ENCODE peak calls at places on chromosomes 16 and 17, in six cellular contexts. F is upper lobe of left lung, A is HepG2, L is A549, S is GM12878, Y is K562. B is an unnamed sample. For H3K4me1, the result is how much of the 10 kb centered on the place peaks cover.

GRCh38 chr16:4561565-4561964 is 5.4 kb downstream of the C16orf96 start:
- ATAC-seq in Y (no peak), F (no peak), L (peak), A (peak), S (no peak), B (no peak)

GRCh38 chr16:68401871-68402747 is 46.2 kb downstream of the SMPD3 start:
- ATAC-seq in S (peak), F (no peak), Y (no peak), L (no peak), A (no peak), B (no peak)

GRCh38 chr17:82534401-82534812 is 14.9 kb downstream of the FOXK2 start:
- ATAC-seq in L (peak), S (no peak), Y (peak), A (peak), F (no peak), B (no peak)

GRCh38 chr17:74779948-74780400 is 3.8 kb upstream of the NAT9 start:
- ATAC-seq in L (no peak), A (no peak), Y (no peak), S (peak), F (peak), B (peak)

GRCh38 chr17:12665263-12666210 is at the start of gene MYOCD:
- ATAC-seq in S (no peak), A (no peak), L (peak), Y (no peak), F (peak), B (peak)

GRCh38 chr16:89695086-89695874 is 6.2 kb downstream of the SPATA2L start:
- ATAC-seq in L (peak), A (peak), S (no peak), F (no peak), Y (no peak), B (no peak)

GRCh38 chr17:63474174-63474913 is 2.5 kb upstream of the ACE start:
- ATAC-seq in F (no peak), L (no peak), Y (no peak), A (no peak), S (no peak), B (no peak)

GRCh38 chr17:81189670-81190530 is 23.9 kb upstream of the AATK start:
- ATAC-seq in S (no peak), Y (peak), A (peak), F (no peak), L (peak), B (no peak)

GRCh38 chr16:56589141-56590039 is at the start of gene MT3:
- ATAC-seq in L (peak), Y (no peak), S (peak), F (peak), A (no peak), B (no peak)

GRCh38 chr16:86059253-86060171 is 160.6 kb downstream of the IRF8 start:
- ATAC-seq in F (peak), S (no peak), A (no peak), L (no peak), Y (no peak), B (peak)

GRCh38 chr17:77660524-77660923 is 298.0 kb upstream of the TNRC6C start:
- ATAC-seq in S (no peak), L (no peak), F (no peak), Y (no peak), A (no peak), B (no peak)

GRCh38 chr16:4370570-4371480 is 823 bp upstream of the VASN start:
- ATAC-seq in A (peak), Y (peak), S (no peak), F (peak), L (no peak), B (peak)

GRCh38 chr16:67779256-67780014 is 26.9 kb downstream of the RANBP10 start:
- ATAC-seq in L (no peak), F (no peak), A (peak), S (peak), Y (no peak), B (no peak)

GRCh38 chr16:78962457-78962929 is 638.0 kb downstream of the MAF start:
- ATAC-seq in Y (no peak), S (peak), A (no peak), L (no peak), F (no peak), B (no peak)

GRCh38 chr17:66945451-66945850 is 19.1 kb upstream of the CACNG4 start:
- ATAC-seq in F (no peak), A (no peak), L (no peak), Y (no peak), S (no peak), B (no peak)

GRCh38 chr17:32523827-32524552 is 37.2 kb downstream of the CDK5R1 start:
- ATAC-seq in S (peak), F (no peak), Y (no peak), A (no peak), L (no peak), B (no peak)

GRCh38 chr16:69077251-69077650 is 28.2 kb upstream of the HAS3 start:
- ATAC-seq in S (no peak), F (no peak), Y (no peak), A (no peak), L (no peak), B (no peak)

GRCh38 chr17:73029021-73029420 is 63.5 kb downstream of the SLC39A11 start:
- ATAC-seq in A (no peak), F (no peak), L (no peak), Y (no peak), S (no peak), B (no peak)

GRCh38 chr16:48834576-48834975 is 224.6 kb upstream of the N4BP1 start:
- ATAC-seq in F (no peak), L (no peak), A (no peak), Y (no peak), S (no peak), B (no peak)

GRCh38 chr17:34719569-34719968 is 140.2 kb downstream of the TMEM132E start:
- ATAC-seq in F (no peak), A (no peak), S (no peak), Y (no peak), L (no peak), B (no peak)

GRCh38 chr16:56408379-56409098 is 16.8 kb downstream of the AMFR start:
- ATAC-seq in A (peak), S (no peak), L (peak), F (no peak), Y (no peak), B (no peak)

GRCh38 chr17:58446086-58446485 is 28.8 kb upstream of the RNF43 start:
- ATAC-seq in S (no peak), F (no peak), A (no peak), L (no peak), Y (no peak), B (no peak)

GRCh38 chr16:31352344-31353115 is 2.4 kb upstream of the ITGAX start:
- ATAC-seq in L (no peak), S (peak), F (peak), A (no peak), Y (no peak), B (no peak)

GRCh38 chr17:50397919-50398285 is 579 bp upstream of the LRRC59 start:
- ATAC-seq in A (peak), F (no peak), S (no peak), L (peak), Y (peak), B (no peak)

GRCh38 chr17:77398274-77398673 is 257.5 kb downstream of the SEC14L1 start:
- ATAC-seq in A (no peak), Y (no peak), F (no peak), S (no peak), L (no peak), B (no peak)

GRCh38 chr16:12235110-12235509 is 258.6 kb downstream of the SNX29 start:
- ATAC-seq in S (no peak), F (no peak), L (no peak), Y (no peak), A (no peak), B (no peak)

GRCh38 chr16:46673320-46674013 is 15.5 kb downstream of the VPS35 start:
- ATAC-seq in S (peak), A (peak), Y (peak), F (peak), L (peak), B (peak)

GRCh38 chr17:16464641-16465312 is 27.2 kb downstream of the LRRC75A start:
- ATAC-seq in L (no peak), F (no peak), A (no peak), Y (no peak), S (no peak), B (peak)

GRCh38 chr17:39548494-39548893 is 59.2 kb downstream of the NEUROD2 start:
- ATAC-seq in L (no peak), S (no peak), Y (no peak), A (no peak), F (peak), B (peak)

GRCh38 chr16:49469323-49469670 is 95.7 kb downstream of the C16orf78 start:
- ATAC-seq in S (no peak), A (no peak), L (no peak), Y (no peak), F (no peak), B (no peak)

GRCh38 chr17:21510686-21511367 is 134.7 kb downstream of the KCNJ12 start:
- ATAC-seq in L (no peak), S (no peak), F (peak), A (no peak), Y (no peak), B (no peak)

GRCh38 chr17:8788998-8789397 is 10.2 kb downstream of the MFSD6L start:
- ATAC-seq in A (peak), S (no peak), Y (no peak), F (no peak), L (no peak), B (no peak)

GRCh38 chr17:60392845-60393702 is 1.1 kb upstream of the USP32 start:
- ATAC-seq in S (peak), A (no peak), Y (no peak), L (no peak), F (peak), B (no peak)

GRCh38 chr16:70271696-70272095 is 17.6 kb downstream of the AARS1 start:
- ATAC-seq in S (no peak), Y (no peak), L (no peak), F (no peak), A (no peak), B (no peak)

GRCh38 chr17:55241097-55241496 is 23.7 kb upstream of the HLF start:
- ATAC-seq in A (no peak), Y (no peak), S (no peak), L (no peak), F (no peak), B (no peak)

GRCh38 chr16:22692916-22693646 is 120.9 kb upstream of the HS3ST2 start:
- ATAC-seq in F (peak), Y (no peak), L (no peak), A (no peak), S (no peak), B (no peak)

GRCh38 chr17:18008496-18009268 is 30.3 kb downstream of the ATPAF2 start:
- ATAC-seq in F (no peak), L (no peak), S (no peak), Y (no peak), A (no peak), B (no peak)

GRCh38 chr16:5907544-5907943 is 809.9 kb upstream of the EEF2KMT start:
- ATAC-seq in A (no peak), S (no peak), L (no peak), F (no peak), Y (no peak), B (no peak)

GRCh38 chr17:51079049-51079448 is 41.6 kb downstream of the SPAG9 start:
- ATAC-seq in L (no peak), Y (no peak), S (no peak), F (no peak), A (no peak), B (no peak)

DNA sequence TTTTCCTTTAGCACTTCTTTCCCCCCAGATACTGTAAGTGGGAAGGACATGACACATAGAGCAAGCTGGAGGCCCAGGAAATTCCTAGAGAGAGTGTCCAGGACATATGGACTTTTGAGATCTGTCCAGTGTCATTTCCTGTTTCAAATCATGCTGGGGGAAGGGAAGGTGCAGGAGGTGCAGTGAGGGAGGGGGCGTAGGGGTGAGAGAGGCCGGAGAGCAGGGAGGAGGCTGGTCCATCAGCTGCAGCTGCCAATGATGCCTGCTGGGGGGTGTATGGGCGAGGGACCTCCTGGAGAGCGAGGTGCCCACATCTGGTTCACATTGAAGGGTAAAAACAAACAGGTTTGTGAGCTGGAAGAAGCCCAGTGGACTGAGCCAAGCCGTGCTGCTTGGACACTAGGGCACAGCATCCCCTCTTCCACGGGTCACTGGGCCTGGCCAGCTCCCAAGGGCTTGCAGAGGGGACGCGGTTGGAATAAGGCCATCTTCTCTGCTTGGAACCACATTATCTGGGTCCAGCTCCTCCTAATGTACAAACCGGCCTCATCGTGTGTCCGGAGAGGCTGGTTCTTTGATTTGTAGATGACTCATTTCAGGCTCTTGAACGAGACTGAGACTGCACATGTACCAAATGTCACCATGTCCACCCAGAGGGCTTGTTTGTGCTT is 70.4 kb upstream of the SMURF2 start:
- ATAC-seq in Y (no peak), F (peak), A (peak), L (peak), S (no peak), B (peak)
- TF ChIP-seq EP300 in Y (no peak), F (no peak), A (peak), L (no peak), S (no peak), B (no peak)

GRCh38 chr16:72876981-72877373 is 171.0 kb downstream of the ZFHX3 start:
- ATAC-seq in L (peak), A (peak), S (no peak), F (no peak), Y (no peak), B (no peak)

GRCh38 chr16:72877374-72878028 is 170.4 kb downstream of the ZFHX3 start:
- ATAC-seq in S (no peak), F (peak), Y (peak), L (peak), A (peak), B (peak)

GRCh38 chr16:72879846-72880245 is 168.1 kb downstream of the ZFHX3 start:
- ATAC-seq in F (no peak), S (no peak), A (no peak), L (no peak), Y (no peak), B (no peak)

GRCh38 chr16:72876221-72876620 is 171.7 kb downstream of the ZFHX3 start:
- ATAC-seq in S (no peak), A (no peak), L (no peak), Y (no peak), F (peak), B (peak)

DNA sequence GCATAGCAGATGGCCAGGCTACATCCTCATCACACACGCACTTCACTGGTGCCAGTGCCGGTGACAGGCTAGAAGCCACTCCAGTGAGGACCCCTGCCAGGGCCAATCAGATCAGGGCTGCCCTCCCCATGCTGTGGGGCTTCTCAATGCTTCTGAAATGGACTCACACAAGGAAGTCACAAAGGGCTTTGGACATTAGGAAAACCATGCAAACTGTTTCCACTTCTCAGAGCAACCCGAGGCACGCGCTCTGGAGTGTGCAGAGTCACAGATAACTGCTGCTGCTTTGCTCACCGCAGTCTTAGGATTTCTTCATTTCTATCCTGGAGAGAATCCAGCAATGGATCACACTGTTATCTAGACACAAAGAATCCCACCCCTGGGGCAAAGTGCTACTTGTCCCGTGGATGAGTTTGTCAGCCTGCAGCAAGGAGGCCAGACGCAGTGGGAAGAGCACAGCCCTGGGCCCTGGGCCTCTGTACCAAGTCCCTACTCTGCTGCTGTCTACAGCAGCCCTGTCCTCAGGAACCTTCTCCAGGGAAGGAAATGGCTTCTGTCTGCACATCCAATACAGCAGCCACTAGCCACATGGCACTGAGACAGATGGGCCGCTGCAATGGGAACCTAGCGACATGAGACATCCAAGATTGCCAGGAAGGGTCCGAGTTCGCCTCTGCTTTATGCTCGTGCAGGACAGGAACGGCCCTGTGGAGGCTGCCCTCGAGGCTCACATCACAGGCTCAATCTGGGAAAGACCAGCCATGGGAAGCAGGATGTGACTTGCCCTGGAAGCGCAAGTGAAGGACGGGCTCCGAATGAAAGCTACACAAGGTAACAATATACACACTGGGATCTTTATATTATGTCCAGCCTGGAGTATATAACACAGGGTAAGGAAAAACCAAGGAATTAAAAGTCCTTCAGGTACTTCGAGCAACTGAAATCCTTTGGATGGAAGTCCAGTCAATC is 169.3 kb downstream of the ZFHX3 start:
- ATAC-seq in A (peak), L (peak), Y (no peak), S (no peak), F (peak), B (peak)
- H3K4me1 ChIP-seq in A (half or more), L (under half), Y (under half), S (under half), F (under half), B (under half)

GRCh38 chr17:19447085-19447583 is 36.1 kb downstream of the RNF112 start:
- ATAC-seq in Y (peak), A (peak), L (peak), F (peak), S (peak), B (peak)
- TF ChIP-seq EP300 in Y (no peak), A (peak), L (no peak), F (no peak), S (no peak), B (no peak)

DNA sequence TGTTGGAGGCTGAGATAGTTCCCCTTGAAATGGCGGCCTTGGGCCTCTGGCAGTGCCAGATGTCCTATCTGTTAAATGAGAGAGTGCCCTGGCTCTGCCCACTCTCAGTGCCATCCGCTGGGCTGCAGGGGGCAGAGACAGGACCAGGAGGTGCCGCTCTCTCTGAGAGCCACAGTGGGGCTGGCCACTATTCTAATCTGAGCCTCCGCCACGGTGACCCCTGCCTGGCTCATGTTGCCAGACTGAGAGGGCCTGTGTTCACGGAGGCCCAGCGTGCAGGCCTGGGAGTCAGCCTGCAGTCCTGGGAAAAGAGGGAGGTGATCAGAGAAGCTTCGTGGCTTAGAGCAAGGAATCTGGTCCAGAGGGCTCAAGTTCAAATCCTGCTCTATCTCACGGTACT is 6.5 kb downstream of the ATP2A3 start:
- ATAC-seq in Y (no peak), A (no peak), F (no peak), L (no peak), S (no peak), B (no peak)
- H3K4me1 ChIP-seq in Y (half or more), A (under half), F (under half), L (under half), S (under half), B (half or more)

B was measured in gastroesophageal sphincter.